ENCODE peak calls at places on chromosome 19, in ten cellular contexts. K, D, V, Z, T, P, I, F, G and M are unnamed samples.

GRCh38 chr19:37955986-37956385 is 49.0 kb downstream of the SIPA1L3 start:
- DNase-seq in K (no peak), D (no peak), V (no peak), Z (peak), T (no peak), P (no peak), I (no peak), F (no peak), G (no peak), M (no peak)

GRCh38 chr19:5804516-5805464 is at the start of gene NRTN:
- DNase-seq in K (no peak), D (no peak), V (peak), Z (peak), T (no peak), P (no peak), I (no peak), F (no peak), G (no peak), M (no peak)

GRCh38 chr19:19823916-19824315 is 2.4 kb upstream of the ZNF506 start:
- DNase-seq in K (no peak), D (no peak), V (no peak), Z (no peak), T (no peak), P (no peak), I (no peak), F (no peak), G (no peak), M (no peak)

GRCh38 chr19:4589579-4590410 is 30.3 kb upstream of the SEMA6B start:
- DNase-seq in K (no peak), D (no peak), V (peak), Z (no peak), T (no peak), P (no peak), I (no peak), F (no peak), G (no peak), M (no peak)

GRCh38 chr19:38162094-38162493 is 61.9 kb downstream of the DPF1 start:
- DNase-seq in K (no peak), D (no peak), V (no peak), Z (no peak), T (peak), P (no peak), I (no peak), F (no peak), G (no peak), M (no peak)

GRCh38 chr19:53537523-53538377 is at the start of gene ZNF331:
- DNase-seq in K (peak), D (peak), V (peak), Z (peak), T (no peak), P (peak), I (no peak), F (peak), G (peak), M (peak)

GRCh38 chr19:42512743-42513304 is 15.5 kb downstream of the CEACAM1 start:
- DNase-seq in K (no peak), D (no peak), V (no peak), Z (no peak), T (no peak), P (no peak), I (no peak), F (no peak), G (no peak), M (no peak)

GRCh38 chr19:5605362-5605761 is 17.2 kb downstream of the SAFB2 start:
- DNase-seq in K (no peak), D (no peak), V (no peak), Z (no peak), T (no peak), P (no peak), I (no peak), F (no peak), G (no peak), M (no peak)

GRCh38 chr19:43738780-43739211 is 16.0 kb downstream of the SMG9 start:
- DNase-seq in K (no peak), D (no peak), V (no peak), Z (no peak), T (no peak), P (no peak), I (no peak), F (peak), G (no peak), M (no peak)

GRCh38 chr19:39858541-39858940 is 12.4 kb upstream of the FBL start:
- DNase-seq in K (no peak), D (peak), V (peak), Z (no peak), T (no peak), P (peak), I (no peak), F (no peak), G (no peak), M (no peak)

GRCh38 chr19:41409288-41409687 is 11.7 kb downstream of the BCKDHA start:
- DNase-seq in K (no peak), D (no peak), V (no peak), Z (no peak), T (peak), P (no peak), I (no peak), F (peak), G (no peak), M (peak)

GRCh38 chr19:56838680-56838929 is 1.9 kb downstream of the PEG3 start:
- DNase-seq in K (no peak), D (no peak), V (no peak), Z (no peak), T (no peak), P (no peak), I (no peak), F (no peak), G (no peak), M (no peak)

GRCh38 chr19:56836059-56836458 is 4.5 kb downstream of the PEG3 start:
- DNase-seq in K (no peak), D (no peak), V (no peak), Z (no peak), T (no peak), P (no peak), I (no peak), F (no peak), G (no peak), M (no peak)

GRCh38 chr19:56837492-56837891 is 3.0 kb downstream of the PEG3 start:
- DNase-seq in K (peak), D (peak), V (no peak), Z (peak), T (no peak), P (peak), I (no peak), F (no peak), G (peak), M (no peak)

GRCh38 chr19:56837892-56838679 is 2.4 kb downstream of the PEG3 start:
- DNase-seq in K (peak), D (peak), V (no peak), Z (peak), T (no peak), P (peak), I (no peak), F (no peak), G (peak), M (no peak)

GRCh38 chr19:56837004-56837403 is 3.5 kb downstream of the PEG3 start:
- DNase-seq in K (no peak), D (peak), V (no peak), Z (no peak), T (no peak), P (no peak), I (no peak), F (no peak), G (no peak), M (no peak)
- H3K4me3 ChIP-seq in K (peak), D (peak), V (no peak), Z (no peak), T (peak), P (peak), I (no peak), F (no peak), G (peak), M (no peak)

GRCh38 chr19:10294368-10294697 is 4.6 kb downstream of the ICAM5 start:
- DNase-seq in K (no peak), D (no peak), V (peak), Z (no peak), T (no peak), P (no peak), I (no peak), F (no peak), G (no peak), M (no peak)
- TF ChIP-seq CTCF in K (no peak), D (no peak), V (peak), Z (no peak), T (peak), P (peak), I (no peak), F (no peak), G (no peak), M (no peak)

GRCh38 chr19:49767967-49768581 is 1.3 kb downstream of the AP2A1 start:
- DNase-seq in K (no peak), D (no peak), V (peak), Z (no peak), T (no peak), P (no peak), I (no peak), F (no peak), G (no peak), M (no peak)

GRCh38 chr19:49772850-49773432 is 6.1 kb downstream of the AP2A1 start:
- DNase-seq in K (no peak), D (no peak), V (no peak), Z (no peak), T (no peak), P (no peak), I (no peak), F (no peak), G (no peak), M (no peak)

GRCh38 chr19:49771674-49772139 is 4.9 kb downstream of the AP2A1 start:
- DNase-seq in K (no peak), D (no peak), V (no peak), Z (no peak), T (peak), P (no peak), I (no peak), F (no peak), G (no peak), M (no peak)

GRCh38 chr19:49767380-49767779 is 579 bp downstream of the AP2A1 start:
- DNase-seq in K (no peak), D (no peak), V (peak), Z (no peak), T (no peak), P (no peak), I (no peak), F (peak), G (no peak), M (no peak)

GRCh38 chr19:49770529-49770928 is 3.7 kb downstream of the AP2A1 start:
- DNase-seq in K (no peak), D (no peak), V (no peak), Z (no peak), T (no peak), P (no peak), I (no peak), F (no peak), G (no peak), M (no peak)
- H3K4me3 ChIP-seq in K (no peak), D (no peak), V (no peak), Z (no peak), T (no peak), P (no peak), I (no peak), F (no peak), G (no peak), M (no peak)

DNA sequence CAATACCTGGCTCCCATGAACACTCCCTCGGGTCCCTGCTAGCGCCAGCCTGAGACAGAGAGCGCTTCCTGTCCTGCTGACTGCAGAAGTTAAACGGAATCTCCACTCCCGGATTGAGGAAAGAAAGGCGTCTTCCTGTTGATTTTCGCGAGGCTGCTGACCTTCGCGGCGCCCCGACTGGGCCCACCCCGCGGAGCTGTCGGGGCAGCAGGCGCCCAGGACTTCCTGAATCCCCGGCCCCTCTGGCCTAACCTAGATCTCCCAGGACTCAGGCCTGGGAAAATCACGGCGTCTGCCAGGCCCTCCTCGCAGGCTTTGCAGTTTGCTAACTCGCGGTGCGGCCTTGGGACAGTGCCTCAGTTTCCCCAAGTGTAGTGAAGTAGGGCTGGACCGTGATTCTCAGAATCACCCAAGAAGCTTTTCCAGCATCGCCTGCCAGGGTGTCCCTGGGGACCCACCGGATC is 108.8 kb downstream of the KCTD15 start:
- DNase-seq in K (no peak), D (no peak), V (peak), Z (no peak), T (no peak), P (peak), I (no peak), F (no peak), G (peak), M (no peak)
- TF ChIP-seq CTCF in K (no peak), D (no peak), V (no peak), Z (no peak), T (no peak), P (no peak), I (no peak), F (no peak), G (no peak), M (no peak)

GRCh38 chr19:57935731-57936130 is 529 bp upstream of the ZNF418 start:
- DNase-seq in K (no peak), D (peak), V (no peak), Z (no peak), T (no peak), P (no peak), I (no peak), F (no peak), G (no peak), M (no peak)
- H3K4me3 ChIP-seq in K (no peak), D (peak), V (peak), Z (no peak), T (no peak), P (no peak), I (no peak), F (no peak), G (peak), M (peak)

GRCh38 chr19:56189785-56190184 is 7.8 kb downstream of the ZSCAN5B start:
- DNase-seq in K (no peak), D (no peak), V (peak), Z (no peak), T (no peak), P (no peak), I (no peak), F (no peak), G (no peak), M (no peak)
- TF ChIP-seq CTCF in K (no peak), D (no peak), V (peak), Z (no peak), T (no peak), P (no peak), I (no peak), F (no peak), G (no peak), M (no peak)

GRCh38 chr19:35090795-35091214 is 24.8 kb upstream of the FXYD3 start:
- DNase-seq in K (no peak), D (no peak), V (peak), Z (no peak), T (no peak), P (no peak), I (no peak), F (no peak), G (no peak), M (no peak)

GRCh38 chr19:35087393-35087792 is 28.2 kb upstream of the FXYD3 start:
- DNase-seq in K (no peak), D (no peak), V (no peak), Z (no peak), T (no peak), P (no peak), I (no peak), F (no peak), G (no peak), M (no peak)

GRCh38 chr19:35089554-35089953 is 26.1 kb upstream of the FXYD3 start:
- DNase-seq in K (no peak), D (no peak), V (no peak), Z (no peak), T (no peak), P (no peak), I (no peak), F (no peak), G (no peak), M (no peak)

GRCh38 chr19:35088514-35088913 is 27.1 kb upstream of the FXYD3 start:
- DNase-seq in K (no peak), D (no peak), V (no peak), Z (no peak), T (no peak), P (no peak), I (peak), F (peak), G (no peak), M (peak)

DNA sequence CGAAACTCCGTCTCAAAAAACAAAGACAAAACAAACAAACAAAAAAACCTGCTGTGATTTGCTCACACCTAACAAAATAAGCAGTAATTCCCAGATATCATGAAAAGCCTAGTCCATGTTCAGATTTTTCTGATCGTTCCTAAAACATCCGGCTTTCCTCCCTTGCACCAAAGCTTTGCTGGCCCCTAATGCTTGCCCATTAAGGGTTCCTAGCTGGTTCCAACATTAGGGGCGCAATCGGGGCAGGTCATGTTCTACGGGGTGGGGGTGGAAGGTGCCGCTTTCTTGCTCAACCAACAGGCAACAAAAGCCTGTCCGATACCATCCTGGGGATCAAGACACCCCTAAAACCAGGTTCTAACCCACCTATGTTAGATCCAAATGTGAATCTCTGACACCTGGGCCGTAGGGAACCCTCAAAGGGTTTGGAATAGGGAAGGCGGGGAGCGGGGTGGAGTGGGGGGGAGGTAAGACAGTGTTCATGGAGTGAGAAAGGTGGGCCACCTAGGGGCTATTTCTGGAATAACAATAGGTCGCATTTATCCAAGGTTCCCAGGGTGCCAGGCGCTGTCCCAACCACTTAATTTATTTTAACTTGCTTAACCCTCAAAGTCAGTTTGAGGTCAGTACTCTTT is 25.3 kb upstream of the FXYD3 start:
- DNase-seq in K (peak), D (peak), V (peak), Z (no peak), T (no peak), P (no peak), I (no peak), F (peak), G (no peak), M (no peak)
- H3K4me3 ChIP-seq in K (no peak), D (peak), V (no peak), Z (no peak), T (no peak), P (no peak), I (peak), F (no peak), G (peak), M (no peak)

GRCh38 chr19:18319591-18320135 is 3.2 kb downstream of the LSM4 start:
- DNase-seq in K (no peak), D (no peak), V (no peak), Z (no peak), T (no peak), P (no peak), I (no peak), F (no peak), G (no peak), M (no peak)

GRCh38 chr19:18321729-18322091 is 1.2 kb downstream of the LSM4 start:
- DNase-seq in K (no peak), D (no peak), V (no peak), Z (no peak), T (no peak), P (no peak), I (no peak), F (peak), G (no peak), M (no peak)

GRCh38 chr19:18322318-18322758 is 538 bp downstream of the LSM4 start:
- DNase-seq in K (peak), D (no peak), V (peak), Z (no peak), T (no peak), P (no peak), I (no peak), F (peak), G (no peak), M (no peak)

GRCh38 chr19:18320865-18321728 is 1.8 kb downstream of the LSM4 start:
- DNase-seq in K (no peak), D (no peak), V (no peak), Z (no peak), T (no peak), P (no peak), I (no peak), F (no peak), G (no peak), M (no peak)

GRCh38 chr19:18322759-18323460 is at the start of gene LSM4:
- DNase-seq in K (peak), D (peak), V (peak), Z (peak), T (peak), P (peak), I (peak), F (peak), G (peak), M (peak)
- TF ChIP-seq CTCF in K (peak), D (peak), V (peak), Z (no peak), T (peak), P (no peak), I (peak), F (peak), G (peak), M (no peak)

GRCh38 chr19:47109541-47110375 is 3.8 kb downstream of the ZC3H4 start:
- DNase-seq in K (no peak), D (no peak), V (no peak), Z (no peak), T (no peak), P (no peak), I (no peak), F (peak), G (no peak), M (peak)
- H3K4me3 ChIP-seq in K (peak), D (peak), V (peak), Z (no peak), T (peak), P (peak), I (peak), F (peak), G (peak), M (peak)

DNA sequence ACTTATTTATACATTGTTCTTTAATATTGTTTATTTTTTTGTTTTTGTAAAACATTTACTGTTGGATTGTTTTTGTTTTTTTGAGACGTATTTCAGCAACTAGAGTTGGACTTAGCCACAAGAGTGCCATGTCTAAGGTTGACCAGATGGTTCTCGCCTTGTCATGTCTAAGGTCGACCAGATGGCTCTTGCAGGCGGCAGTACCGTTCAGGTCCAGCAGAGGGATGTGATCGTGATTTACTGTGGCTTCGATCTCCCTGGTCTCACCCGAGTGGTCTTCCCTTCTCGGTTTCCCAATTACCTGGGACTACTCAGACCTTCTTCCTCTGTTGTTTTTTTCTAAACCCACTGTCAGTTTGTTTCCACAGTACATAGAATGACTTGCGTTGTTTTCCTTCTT is 1438.6 kb downstream of the UQCRFS1 start:
- DNase-seq in K (no peak), D (no peak), V (no peak), Z (no peak), T (no peak), P (no peak), I (no peak), F (no peak), G (no peak), M (no peak)
- TF ChIP-seq CTCF in K (no peak), D (no peak), V (no peak), Z (no peak), T (peak), P (no peak), I (peak), F (peak), G (no peak), M (peak)